ENCODE peak calls at places on chromosomes 1 and 21, in six cellular contexts. One of them, this sample, is unnamed.

GRCh38 chr1:203216274-203217138 is 13.0 kb downstream of the CHIT1 start:
- DNase-seq in GM12878: peak; percentile 17
- DNase-seq in SK-N-SH: peak; percentile 74
- DNase-seq in HepG2: peak; percentile 53
- DNase-seq in HL-60: peak; percentile 47
- DNase-seq in H1: peak; percentile 86
- DNase-seq in this sample: peak; percentile 73

GRCh38 chr21:21997390-21998333 is 999.5 kb downstream of the NCAM2 start:
- DNase-seq in GM12878: no peak
- DNase-seq in SK-N-SH: no peak
- DNase-seq in HepG2: no peak
- DNase-seq in HL-60: no peak
- DNase-seq in H1: no peak
- DNase-seq in this sample: no peak

GRCh38 chr1:183087001-183087400 is 63.8 kb downstream of the LAMC1 start:
- DNase-seq in GM12878: no peak
- DNase-seq in SK-N-SH: no peak
- DNase-seq in HepG2: no peak
- DNase-seq in HL-60: no peak
- DNase-seq in H1: no peak
- DNase-seq in this sample: no peak

GRCh38 chr21:14013056-14013603 is 197.6 kb downstream of the LIPI start:
- DNase-seq in GM12878: no peak
- DNase-seq in SK-N-SH: no peak
- DNase-seq in HepG2: no peak
- DNase-seq in HL-60: no peak
- DNase-seq in H1: no peak
- DNase-seq in this sample: no peak

GRCh38 chr1:167563579-167564246 is 10.2 kb upstream of the CREG1 start:
- DNase-seq in GM12878: no peak
- DNase-seq in SK-N-SH: no peak
- DNase-seq in HepG2: no peak
- DNase-seq in HL-60: peak; percentile 89
- DNase-seq in H1: no peak
- DNase-seq in this sample: peak; percentile 70

GRCh38 chr1:12456979-12457378 is 161.0 kb downstream of the DHRS3 start:
- DNase-seq in GM12878: no peak
- DNase-seq in SK-N-SH: no peak
- DNase-seq in HepG2: no peak
- DNase-seq in HL-60: no peak
- DNase-seq in H1: no peak
- DNase-seq in this sample: no peak

GRCh38 chr21:46128106-46128982 is 27.0 kb downstream of the FTCD start:
- DNase-seq in GM12878: no peak
- DNase-seq in SK-N-SH: peak; percentile 89
- DNase-seq in HepG2: no peak
- DNase-seq in HL-60: no peak
- DNase-seq in H1: no peak
- DNase-seq in this sample: no peak

GRCh38 chr1:32246888-32247273 is at the start of gene FAM167B:
- DNase-seq in GM12878: no peak
- DNase-seq in SK-N-SH: no peak
- DNase-seq in HepG2: no peak
- DNase-seq in HL-60: no peak
- DNase-seq in H1: no peak
- DNase-seq in this sample: no peak

GRCh38 chr1:211722277-211723175 is 47.1 kb upstream of the NEK2 start:
- DNase-seq in GM12878: no peak
- DNase-seq in SK-N-SH: no peak
- DNase-seq in HepG2: no peak
- DNase-seq in HL-60: no peak
- DNase-seq in H1: no peak
- DNase-seq in this sample: peak; percentile 89

GRCh38 chr1:207959141-207959825 is 48.4 kb upstream of the CD34 start:
- DNase-seq in GM12878: no peak
- DNase-seq in SK-N-SH: peak; percentile 22
- DNase-seq in HepG2: no peak
- DNase-seq in HL-60: no peak
- DNase-seq in H1: peak; percentile 65
- DNase-seq in this sample: no peak

GRCh38 chr1:201917362-201918033 is 28.8 kb downstream of the SHISA4 start:
- DNase-seq in GM12878: no peak
- DNase-seq in SK-N-SH: no peak
- DNase-seq in HepG2: no peak
- DNase-seq in HL-60: no peak
- DNase-seq in H1: no peak
- DNase-seq in this sample: peak; percentile 45

GRCh38 chr21:45305831-45306230 is 18.1 kb upstream of the POFUT2 start:
- DNase-seq in GM12878: no peak
- DNase-seq in SK-N-SH: no peak
- DNase-seq in HepG2: no peak
- DNase-seq in HL-60: no peak
- DNase-seq in H1: no peak
- DNase-seq in this sample: no peak

GRCh38 chr1:202320081-202320405 is 21.7 kb downstream of the UBE2T start:
- DNase-seq in GM12878: no peak
- DNase-seq in SK-N-SH: no peak
- DNase-seq in HepG2: no peak
- DNase-seq in HL-60: no peak
- DNase-seq in H1: no peak
- DNase-seq in this sample: no peak

GRCh38 chr1:63435136-63435535 is 67.7 kb downstream of the ALG6 start:
- DNase-seq in GM12878: no peak
- DNase-seq in SK-N-SH: no peak
- DNase-seq in HepG2: no peak
- DNase-seq in HL-60: no peak
- DNase-seq in H1: no peak
- DNase-seq in this sample: no peak

GRCh38 chr1:89844236-89844807 is 23.5 kb downstream of the LRRC8D start:
- DNase-seq in GM12878: no peak
- DNase-seq in SK-N-SH: no peak
- DNase-seq in HepG2: no peak
- DNase-seq in HL-60: no peak
- DNase-seq in H1: no peak
- DNase-seq in this sample: no peak

GRCh38 chr1:53314606-53315005 is 13.3 kb downstream of the LRP8 start:
- DNase-seq in GM12878: no peak
- DNase-seq in SK-N-SH: peak; percentile 15
- DNase-seq in HepG2: no peak
- DNase-seq in HL-60: no peak
- DNase-seq in H1: no peak
- DNase-seq in this sample: no peak

GRCh38 chr1:164141717-164142268 is 417.2 kb upstream of the PBX1 start:
- DNase-seq in GM12878: no peak
- DNase-seq in SK-N-SH: no peak
- DNase-seq in HepG2: no peak
- DNase-seq in HL-60: no peak
- DNase-seq in H1: no peak
- DNase-seq in this sample: no peak

GRCh38 chr1:91523462-91523861 is 22.8 kb downstream of the CDC7 start:
- DNase-seq in GM12878: peak; percentile 47
- DNase-seq in SK-N-SH: no peak
- DNase-seq in HepG2: no peak
- DNase-seq in HL-60: no peak
- DNase-seq in H1: no peak
- DNase-seq in this sample: no peak

GRCh38 chr1:165949335-165950130 is 122.1 kb downstream of the UCK2 start:
- DNase-seq in GM12878: no peak
- DNase-seq in SK-N-SH: no peak
- DNase-seq in HepG2: no peak
- DNase-seq in HL-60: no peak
- DNase-seq in H1: peak; percentile 73
- DNase-seq in this sample: peak; percentile 32

GRCh38 chr21:44767834-44768831 is 33.5 kb downstream of the UBE2G2 start:
- DNase-seq in GM12878: no peak
- DNase-seq in SK-N-SH: no peak
- DNase-seq in HepG2: no peak
- DNase-seq in HL-60: no peak
- DNase-seq in H1: no peak
- DNase-seq in this sample: no peak

GRCh38 chr1:7313081-7313546 is 458.0 kb upstream of the VAMP3 start:
- DNase-seq in GM12878: no peak
- DNase-seq in SK-N-SH: peak; percentile 72
- DNase-seq in HepG2: no peak
- DNase-seq in HL-60: no peak
- DNase-seq in H1: no peak
- DNase-seq in this sample: no peak

GRCh38 chr21:43778469-43779335 is 2.6 kb upstream of the CSTB start:
- DNase-seq in GM12878: no peak
- DNase-seq in SK-N-SH: no peak
- DNase-seq in HepG2: no peak
- DNase-seq in HL-60: no peak
- DNase-seq in H1: no peak
- DNase-seq in this sample: no peak

GRCh38 chr1:188669715-188670114 is 1807.9 kb downstream of the BRINP3 start:
- DNase-seq in GM12878: no peak
- DNase-seq in SK-N-SH: no peak
- DNase-seq in HepG2: no peak
- DNase-seq in HL-60: no peak
- DNase-seq in H1: no peak
- DNase-seq in this sample: no peak

GRCh38 chr1:226491093-226491850 is 57.3 kb upstream of the STUM start:
- DNase-seq in GM12878: no peak
- DNase-seq in SK-N-SH: no peak
- DNase-seq in HepG2: no peak
- DNase-seq in HL-60: no peak
- DNase-seq in H1: no peak
- DNase-seq in this sample: no peak

GRCh38 chr1:114250683-114251572 is 97.3 kb upstream of the SYT6 start:
- DNase-seq in GM12878: no peak
- DNase-seq in SK-N-SH: no peak
- DNase-seq in HepG2: no peak
- DNase-seq in HL-60: no peak
- DNase-seq in H1: no peak
- DNase-seq in this sample: no peak

GRCh38 chr1:41653574-41653973 is 169.1 kb upstream of the EDN2 start:
- DNase-seq in GM12878: no peak
- DNase-seq in SK-N-SH: no peak
- DNase-seq in HepG2: no peak
- DNase-seq in HL-60: no peak
- DNase-seq in H1: no peak
- DNase-seq in this sample: no peak

GRCh38 chr1:41649445-41650175 is 165.1 kb upstream of the EDN2 start:
- DNase-seq in GM12878: no peak
- DNase-seq in SK-N-SH: no peak
- DNase-seq in HepG2: no peak
- DNase-seq in HL-60: no peak
- DNase-seq in H1: no peak
- DNase-seq in this sample: no peak

GRCh38 chr1:41655632-41656031 is 171.1 kb upstream of the EDN2 start:
- DNase-seq in GM12878: no peak
- DNase-seq in SK-N-SH: no peak
- DNase-seq in HepG2: no peak
- DNase-seq in HL-60: no peak
- DNase-seq in H1: no peak
- DNase-seq in this sample: no peak

GRCh38 chr1:41650176-41650519 is 165.7 kb upstream of the EDN2 start:
- DNase-seq in GM12878: no peak
- DNase-seq in SK-N-SH: no peak
- DNase-seq in HepG2: no peak
- DNase-seq in HL-60: no peak
- DNase-seq in H1: no peak
- DNase-seq in this sample: no peak

GRCh38 chr1:41652346-41653124 is 168.1 kb upstream of the EDN2 start:
- DNase-seq in GM12878: no peak
- DNase-seq in SK-N-SH: no peak
- DNase-seq in HepG2: no peak
- DNase-seq in HL-60: no peak
- DNase-seq in H1: no peak
- DNase-seq in this sample: no peak
- TF ChIP-seq GABPA in GM12878: no peak
- TF ChIP-seq GABPA in SK-N-SH: no peak
- TF ChIP-seq GABPA in HepG2: no peak
- TF ChIP-seq GABPA in HL-60: no peak
- TF ChIP-seq GABPA in H1: no peak
- TF ChIP-seq GABPA in this sample: no peak

GRCh38 chr1:229118662-229119061 is 152.2 kb upstream of the RAB4A start:
- DNase-seq in GM12878: no peak
- DNase-seq in SK-N-SH: no peak
- DNase-seq in HepG2: no peak
- DNase-seq in HL-60: no peak
- DNase-seq in H1: no peak
- DNase-seq in this sample: no peak
- H3K27ac ChIP-seq in GM12878: no peak overlapping the region
- H3K27ac ChIP-seq in SK-N-SH: no peak overlapping the region
- H3K27ac ChIP-seq in HepG2: no peak overlapping the region
- H3K27ac ChIP-seq in HL-60: no peak overlapping the region
- H3K27ac ChIP-seq in H1: no peak overlapping the region
- H3K27ac ChIP-seq in this sample: no peak overlapping the region

GRCh38 chr1:155471891-155472290 is 90.7 kb downstream of the ASH1L start:
- DNase-seq in GM12878: no peak
- DNase-seq in SK-N-SH: no peak
- DNase-seq in HepG2: no peak
- DNase-seq in HL-60: no peak
- DNase-seq in H1: no peak
- DNase-seq in this sample: no peak

GRCh38 chr1:155466617-155466972 is 96.0 kb downstream of the ASH1L start:
- DNase-seq in GM12878: no peak
- DNase-seq in SK-N-SH: no peak
- DNase-seq in HepG2: no peak
- DNase-seq in HL-60: no peak
- DNase-seq in H1: no peak
- DNase-seq in this sample: no peak

GRCh38 chr1:155463865-155464264 is 98.7 kb downstream of the ASH1L start:
- DNase-seq in GM12878: peak; percentile 8
- DNase-seq in SK-N-SH: no peak
- DNase-seq in HepG2: no peak
- DNase-seq in HL-60: no peak
- DNase-seq in H1: no peak
- DNase-seq in this sample: no peak

GRCh38 chr1:155471026-155471425 is 91.6 kb downstream of the ASH1L start:
- DNase-seq in GM12878: no peak
- DNase-seq in SK-N-SH: no peak
- DNase-seq in HepG2: no peak
- DNase-seq in HL-60: no peak
- DNase-seq in H1: no peak
- DNase-seq in this sample: no peak

DNA sequence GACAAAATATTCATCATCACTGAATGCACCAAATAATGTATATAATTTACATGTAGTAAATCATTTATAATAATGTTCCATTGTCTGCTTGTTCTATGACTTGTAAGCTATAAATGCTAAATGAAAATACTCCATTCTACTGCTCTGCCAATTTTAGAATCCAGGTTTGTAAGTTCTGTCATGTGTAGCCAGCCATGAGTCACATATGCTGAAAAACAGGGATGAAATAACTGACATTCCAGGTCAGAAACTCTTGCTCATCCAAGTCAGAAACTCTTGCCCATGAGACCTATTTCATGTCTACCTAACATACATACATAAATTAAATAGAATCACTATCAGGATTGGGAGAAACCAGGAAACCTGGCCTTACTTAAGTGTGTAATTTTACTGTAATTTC is 95.6 kb downstream of the ASH1L start:
- DNase-seq in GM12878: no peak
- DNase-seq in SK-N-SH: no peak
- DNase-seq in HepG2: no peak
- DNase-seq in HL-60: no peak
- DNase-seq in H1: no peak
- DNase-seq in this sample: no peak
- TF ChIP-seq GABPA in GM12878: no peak
- TF ChIP-seq GABPA in SK-N-SH: no peak
- TF ChIP-seq GABPA in HepG2: no peak
- TF ChIP-seq GABPA in HL-60: no peak
- TF ChIP-seq GABPA in H1: no peak
- TF ChIP-seq GABPA in this sample: no peak

GRCh38 chr1:2610036-2610720 is 22.6 kb downstream of the MMEL1 start:
- DNase-seq in GM12878: no peak
- DNase-seq in SK-N-SH: peak; percentile 73
- DNase-seq in HepG2: no peak
- DNase-seq in HL-60: no peak
- DNase-seq in H1: no peak
- DNase-seq in this sample: no peak
- H3K27ac ChIP-seq in GM12878: no peak overlapping the region
- H3K27ac ChIP-seq in SK-N-SH: no peak overlapping the region
- H3K27ac ChIP-seq in HepG2: no peak overlapping the region
- H3K27ac ChIP-seq in HL-60: no peak overlapping the region
- H3K27ac ChIP-seq in H1: no peak overlapping the region
- H3K27ac ChIP-seq in this sample: no peak overlapping the region